ENCODE peak calls at places on chromosomes 5 and 9, in six cellular contexts. B is GM23248, T is stomach, M is uterus, D is ovary, L is GM12878. Y is an unnamed sample.

GRCh38 chr5:140591747-140592372 is 27.2 kb downstream of the SLC35A4 start:
- DNase-seq in B (peak; percentile 79), T (no peak), M (no peak), D (no peak), L (no peak), Y (no peak)

GRCh38 chr9:127202461-127203139 is 62.0 kb upstream of the GARNL3 start:
- DNase-seq in B (peak; percentile 60), T (no peak), M (no peak), D (no peak), L (no peak), Y (no peak)

GRCh38 chr9:110021891-110022290 is 186.1 kb downstream of the C9orf152 start:
- DNase-seq in B (no peak), T (no peak), M (no peak), D (no peak), L (peak; percentile 60), Y (no peak)

GRCh38 chr9:121294866-121295661 is 27.1 kb downstream of the GSN start:
- DNase-seq in B (no peak), T (peak; percentile 57), M (peak; percentile 82), D (peak; percentile 32), L (no peak), Y (peak; percentile 90)

GRCh38 chr5:175873090-175873454 is 1.7 kb downstream of the CPLX2 start:
- DNase-seq in B (no peak), T (no peak), M (no peak), D (no peak), L (no peak), Y (no peak)

GRCh38 chr5:82397741-82398320 is 119.7 kb upstream of the RPS23 start:
- DNase-seq in B (no peak), T (no peak), M (no peak), D (no peak), L (no peak), Y (no peak)

GRCh38 chr9:137217276-137218211 is 4.5 kb downstream of the RNF208 start:
- DNase-seq in B (peak; percentile 67), T (peak; percentile 95), M (no peak), D (no peak), L (no peak), Y (peak; percentile 76)

GRCh38 chr5:83718195-83718825 is 2.3 kb downstream of the HAPLN1 start:
- DNase-seq in B (peak; percentile 83), T (peak; percentile 30), M (no peak), D (no peak), L (no peak), Y (no peak)

GRCh38 chr5:171162602-171163001 is 146.4 kb upstream of the TLX3 start:
- DNase-seq in B (peak; percentile 19), T (no peak), M (no peak), D (no peak), L (no peak), Y (no peak)

GRCh38 chr9:29548436-29548835 is 1975.2 kb upstream of the C9orf72 start:
- DNase-seq in B (no peak), T (no peak), M (peak; percentile 60), D (no peak), L (no peak), Y (no peak)

GRCh38 chr5:56833325-56833724 is 18.0 kb downstream of the MAP3K1 start:
- DNase-seq in B (no peak), T (no peak), M (no peak), D (no peak), L (no peak), Y (no peak)

GRCh38 chr5:51996356-51996861 is 613.2 kb downstream of the ISL1 start:
- DNase-seq in B (no peak), T (no peak), M (no peak), D (no peak), L (no peak), Y (no peak)

GRCh38 chr9:71987471-71988371 is 72.7 kb downstream of the C9orf57 start:
- DNase-seq in B (no peak), T (no peak), M (no peak), D (no peak), L (no peak), Y (no peak)

GRCh38 chr5:72448368-72448767 is 58.8 kb downstream of the ZNF366 start:
- DNase-seq in B (no peak), T (no peak), M (no peak), D (no peak), L (no peak), Y (no peak)

GRCh38 chr5:172929371-172929838 is 29.8 kb upstream of the RPL26L1 start:
- DNase-seq in B (peak; percentile 98), T (no peak), M (no peak), D (no peak), L (no peak), Y (no peak)

GRCh38 chr9:5288591-5288990 is 15.9 kb downstream of the RLN2 start:
- DNase-seq in B (no peak), T (no peak), M (no peak), D (no peak), L (no peak), Y (no peak)

GRCh38 chr5:132322266-132322665 is 28.1 kb downstream of the SLC22A4 start:
- DNase-seq in B (no peak), T (no peak), M (no peak), D (no peak), L (no peak), Y (no peak)

GRCh38 chr5:52283221-52283620 is 504.5 kb upstream of the ITGA1 start:
- DNase-seq in B (peak; percentile 4), T (peak; percentile 36), M (no peak), D (no peak), L (no peak), Y (no peak)

GRCh38 chr9:79193506-79194223 is 378.1 kb upstream of the TLE4 start:
- DNase-seq in B (no peak), T (no peak), M (no peak), D (no peak), L (no peak), Y (no peak)

GRCh38 chr5:125017796-125018195 is 271.4 kb upstream of the ZNF608 start:
- DNase-seq in B (no peak), T (no peak), M (no peak), D (no peak), L (no peak), Y (no peak)

GRCh38 chr9:30301271-30301963 is 2083.0 kb upstream of the ACO1 start:
- DNase-seq in B (no peak), T (no peak), M (no peak), D (no peak), L (no peak), Y (no peak)

GRCh38 chr5:35143841-35144240 is 86.4 kb downstream of the PRLR start:
- DNase-seq in B (peak; percentile 60), T (no peak), M (no peak), D (no peak), L (no peak), Y (no peak)

GRCh38 chr5:149448831-149449714 is 70.0 kb upstream of the IL17B start:
- DNase-seq in B (no peak), T (no peak), M (no peak), D (no peak), L (no peak), Y (no peak)

GRCh38 chr5:36795366-36795765 is 81.2 kb upstream of the NIPBL start:
- DNase-seq in B (no peak), T (no peak), M (no peak), D (no peak), L (no peak), Y (no peak)

GRCh38 chr5:36790847-36791246 is 85.7 kb upstream of the NIPBL start:
- DNase-seq in B (peak; percentile 9), T (no peak), M (no peak), D (no peak), L (no peak), Y (no peak)

GRCh38 chr5:36801521-36801920 is 75.0 kb upstream of the NIPBL start:
- DNase-seq in B (no peak), T (no peak), M (no peak), D (no peak), L (no peak), Y (no peak)

GRCh38 chr5:36792560-36793180 is 83.9 kb upstream of the NIPBL start:
- DNase-seq in B (no peak), T (no peak), M (no peak), D (no peak), L (no peak), Y (no peak)

DNA sequence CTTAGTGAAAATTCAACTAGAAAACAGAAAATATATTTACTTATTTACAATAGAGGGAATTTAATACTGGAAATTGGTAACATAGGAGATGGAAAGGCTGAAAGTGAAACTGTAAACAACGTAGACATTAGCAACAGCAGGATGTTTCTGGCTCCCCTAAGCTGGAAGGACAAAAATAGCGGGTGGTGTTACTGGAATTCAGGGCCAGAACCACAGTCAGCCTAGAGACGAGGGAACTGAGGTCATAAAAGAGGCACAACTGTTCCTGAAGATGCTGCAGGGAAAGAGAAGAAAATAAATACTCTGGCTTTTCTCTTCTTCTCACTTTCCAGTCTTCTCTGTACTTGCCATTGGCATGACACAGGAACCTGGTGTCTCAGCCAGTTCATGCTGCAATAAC is 80.4 kb upstream of the NIPBL start:
- DNase-seq in B (peak; percentile 2), T (no peak), M (no peak), D (no peak), L (no peak), Y (no peak)
- H3K4me3 ChIP-seq in B (no peak overlapping the region), T (no peak overlapping the region), M (no peak overlapping the region), D (no peak overlapping the region), L (no peak overlapping the region), Y (no peak overlapping the region)

DNA sequence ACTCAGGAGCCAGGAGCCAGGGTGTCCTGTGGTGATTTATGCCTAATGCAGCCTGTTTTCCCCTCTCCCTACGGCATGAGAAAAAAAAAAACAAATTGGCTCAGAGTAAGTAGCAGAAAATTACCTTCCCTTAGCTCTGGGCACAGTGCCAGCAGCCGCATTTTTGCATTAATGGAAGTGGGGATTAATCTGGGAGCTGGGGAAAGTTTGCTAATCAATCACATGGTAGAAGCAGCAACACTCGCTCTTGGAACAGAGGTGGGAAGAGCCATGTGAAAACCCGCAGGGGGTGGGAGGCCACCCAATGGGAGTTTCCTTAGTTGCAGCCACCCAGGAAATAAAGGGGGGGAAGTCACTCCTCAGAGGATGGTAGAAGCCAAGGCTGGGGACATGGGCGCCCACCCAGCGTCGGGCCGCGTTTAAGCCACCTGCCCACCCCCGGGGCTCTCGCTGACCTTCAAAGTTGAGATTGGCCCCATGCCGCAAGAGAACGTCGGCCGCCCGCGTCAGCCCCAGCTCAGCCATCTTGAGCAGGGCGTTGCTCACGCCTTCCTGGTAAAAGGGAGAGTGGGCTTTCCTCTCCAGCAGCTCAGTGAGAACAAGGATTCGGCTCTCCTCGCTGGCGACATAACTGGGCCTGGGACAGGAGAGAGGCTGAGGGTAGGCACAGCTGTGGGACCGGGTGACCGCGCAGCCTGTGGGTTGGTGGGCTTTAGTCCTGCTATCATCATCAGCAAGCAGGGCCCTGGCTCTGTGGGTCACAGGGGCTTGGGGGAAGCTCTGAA is 1.7 kb downstream of the ASB6 start:
- DNase-seq in B (peak; percentile 48), T (peak; percentile 59), M (no peak), D (peak; percentile 50), L (no peak), Y (no peak)
- H3K4me3 ChIP-seq in B (peak overlapping the region; percentile 84), T (peak overlapping the region; percentile 67), M (no peak overlapping the region), D (peak overlapping the region; percentile 89), L (peak overlapping the region; percentile 90), Y (no peak overlapping the region)

GRCh38 chr5:39422886-39423285 is 1.9 kb downstream of the DAB2 start:
- DNase-seq in B (no peak), T (no peak), M (no peak), D (no peak), L (no peak), Y (no peak)
- H3K4me3 ChIP-seq in B (peak overlapping the region; percentile 98), T (peak overlapping the region; percentile 60), M (no peak overlapping the region), D (no peak overlapping the region), L (no peak overlapping the region), Y (no peak overlapping the region)

DNA sequence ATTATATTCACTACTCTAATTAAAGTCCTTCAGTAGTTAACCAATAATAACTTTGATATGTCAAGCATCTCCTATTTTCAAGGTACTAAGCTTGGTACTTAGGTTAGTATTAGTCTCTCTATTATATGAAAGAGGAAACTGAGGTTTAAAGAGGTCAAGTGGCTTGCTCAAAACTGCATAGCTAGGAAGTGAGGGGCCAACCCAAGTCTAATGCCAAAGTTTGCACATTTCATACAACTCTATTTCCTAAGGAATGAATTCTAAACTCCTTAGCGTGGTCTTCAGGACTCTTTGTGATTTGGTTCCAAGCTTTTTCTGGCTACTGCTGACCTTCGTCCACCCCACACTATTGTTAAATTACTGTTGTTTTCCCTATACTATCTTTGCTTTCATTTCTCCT is 9.9 kb upstream of the SHOC1 start:
- DNase-seq in B (no peak), T (no peak), M (no peak), D (no peak), L (no peak), Y (no peak)
- H3K4me3 ChIP-seq in B (no peak overlapping the region), T (no peak overlapping the region), M (no peak overlapping the region), D (no peak overlapping the region), L (no peak overlapping the region), Y (no peak overlapping the region)

Y was measured in lower leg skin.